ENCODE peak calls at places on chromosomes 13 and 19, in eight cellular contexts. K, F, D, C, L, V, Q and X are unnamed samples.
A peak's percentile ranks its signal among the peaks of the same experiment; 100 is the strongest.

GRCh38 chr19:22832031-22832762 is at the start of gene ZNF723:
- DNase-seq in K (no peak), F (no peak), D (no peak), C (no peak), L (no peak), V (no peak), Q (no peak), X (no peak)

GRCh38 chr19:43518051-43518450 is 8.9 kb downstream of the ETHE1 start:
- DNase-seq in K (no peak), F (no peak), D (no peak), C (no peak), L (peak; percentile 55), V (no peak), Q (no peak), X (no peak)

GRCh38 chr13:94609196-94609595 is 7.5 kb downstream of the GPR180 start:
- DNase-seq in K (no peak), F (no peak), D (no peak), C (no peak), L (no peak), V (no peak), Q (no peak), X (no peak)

GRCh38 chr13:22828081-22828480 is 352.7 kb upstream of the SGCG start:
- DNase-seq in K (no peak), F (no peak), D (no peak), C (peak; percentile 2), L (peak; percentile 76), V (no peak), Q (no peak), X (no peak)

GRCh38 chr13:40016953-40017660 is 361.6 kb downstream of the COG6 start:
- DNase-seq in K (no peak), F (no peak), D (no peak), C (no peak), L (no peak), V (no peak), Q (no peak), X (no peak)

GRCh38 chr13:81409284-81409683 is 1068.4 kb upstream of the SPRY2 start:
- DNase-seq in K (no peak), F (no peak), D (no peak), C (no peak), L (peak; percentile 20), V (no peak), Q (no peak), X (no peak)

GRCh38 chr13:90839061-90839460 is 508.4 kb upstream of the MIR17HG start:
- DNase-seq in K (no peak), F (no peak), D (no peak), C (no peak), L (peak; percentile 70), V (no peak), Q (no peak), X (no peak)

GRCh38 chr13:104326523-104326922 is 1260.3 kb upstream of the SLC10A2 start:
- DNase-seq in K (no peak), F (no peak), D (no peak), C (no peak), L (no peak), V (no peak), Q (no peak), X (no peak)

GRCh38 chr19:18021121-18021755 is 13.3 kb downstream of the ARRDC2 start:
- DNase-seq in K (peak; percentile 75), F (peak; percentile 95), D (no peak), C (peak; percentile 88), L (peak; percentile 67), V (peak; percentile 78), Q (no peak), X (peak; percentile 91)

GRCh38 chr19:7595466-7596133 is at the start of gene CAMSAP3:
- DNase-seq in K (no peak), F (no peak), D (peak; percentile 77), C (no peak), L (no peak), V (no peak), Q (peak; percentile 83), X (no peak)

GRCh38 chr19:43555185-43555770 is 20.0 kb downstream of the XRCC1 start:
- DNase-seq in K (no peak), F (no peak), D (peak; percentile 84), C (peak; percentile 66), L (peak; percentile 61), V (peak; percentile 77), Q (peak; percentile 71), X (peak; percentile 68)

GRCh38 chr13:41452462-41452861 is 4.9 kb upstream of the RGCC start:
- DNase-seq in K (no peak), F (no peak), D (no peak), C (no peak), L (no peak), V (no peak), Q (no peak), X (no peak)

GRCh38 chr19:52351512-52351911 is 15.5 kb downstream of the ZNF610 start:
- DNase-seq in K (no peak), F (no peak), D (no peak), C (no peak), L (no peak), V (no peak), Q (peak; percentile 43), X (no peak)

GRCh38 chr19:41546386-41546789 is 29.6 kb upstream of the CEACAM21 start:
- DNase-seq in K (no peak), F (no peak), D (no peak), C (no peak), L (no peak), V (no peak), Q (no peak), X (no peak)

GRCh38 chr19:19120308-19121156 is 17.7 kb downstream of the TMEM161A start:
- DNase-seq in K (no peak), F (no peak), D (peak; percentile 81), C (peak; percentile 62), L (peak; percentile 28), V (peak; percentile 46), Q (peak; percentile 95), X (peak; percentile 78)

GRCh38 chr13:100517706-100518105 is 70.9 kb downstream of the GGACT start:
- DNase-seq in K (no peak), F (no peak), D (no peak), C (no peak), L (no peak), V (no peak), Q (no peak), X (no peak)

GRCh38 chr13:46491641-46492040 is 61.3 kb upstream of the LRCH1 start:
- DNase-seq in K (no peak), F (no peak), D (no peak), C (no peak), L (no peak), V (no peak), Q (no peak), X (no peak)
- H3K4me3 ChIP-seq in K (no peak overlapping the region), F (no peak overlapping the region), D (no peak overlapping the region), C (no peak overlapping the region), L (no peak overlapping the region), V (no peak overlapping the region), Q (no peak overlapping the region), X (no peak overlapping the region)

GRCh38 chr13:109165417-109165904 is 536.0 kb downstream of the MYO16 start:
- DNase-seq in K (no peak), F (no peak), D (no peak), C (no peak), L (no peak), V (no peak), Q (no peak), X (no peak)
- TF ChIP-seq CTCF in K (no peak), F (no peak), D (no peak), C (no peak), L (no peak), V (no peak), Q (no peak), X (no peak)

DNA sequence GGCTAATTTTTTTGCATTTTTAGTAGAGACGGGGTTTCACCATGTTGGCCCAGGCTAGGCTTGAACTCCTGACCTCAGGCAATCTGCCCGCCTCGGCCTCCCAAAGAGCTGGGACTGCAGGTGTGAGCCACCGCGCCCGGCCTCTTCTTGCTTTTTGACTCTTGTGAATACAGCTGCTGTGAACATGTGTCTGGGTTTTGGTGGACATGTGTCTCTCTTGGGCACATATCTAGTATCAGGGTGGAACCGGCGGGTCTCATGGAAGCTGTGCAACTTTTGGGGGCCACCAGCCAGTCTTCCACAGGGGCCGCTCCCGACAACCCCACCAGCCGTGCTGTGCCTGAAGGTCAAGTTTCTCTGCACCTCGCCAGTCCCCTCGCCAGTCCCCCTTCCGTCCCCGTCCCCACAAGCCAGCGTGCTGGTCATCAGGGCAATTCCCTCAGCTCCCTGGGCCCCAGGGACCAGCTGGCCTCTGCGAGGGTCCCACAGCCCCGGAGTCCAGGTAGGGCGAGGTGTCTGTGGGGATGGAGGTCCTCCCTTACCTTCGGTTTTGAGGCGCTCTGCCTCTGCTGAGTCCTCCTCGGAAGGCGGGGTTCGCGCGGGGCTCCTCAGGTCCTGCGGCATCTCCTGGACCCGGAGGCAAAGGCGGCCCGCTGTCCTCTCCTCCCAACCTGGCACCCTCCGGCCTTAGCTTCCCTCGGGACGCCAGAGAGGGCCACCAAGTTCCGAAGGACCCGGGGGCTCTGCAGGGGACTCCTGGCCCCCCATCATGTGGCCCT is 16.3 kb downstream of the SGTA start:
- DNase-seq in K (no peak), F (no peak), D (no peak), C (no peak), L (no peak), V (no peak), Q (no peak), X (no peak)
- H3K36me3 ChIP-seq in K (peaks cover 67% of the 10 kb centered on the region), F (peaks cover 71% of the 10 kb centered on the region), D (peaks cover 85% of the 10 kb centered on the region), C (peaks cover 53% of the 10 kb centered on the region), L (peaks cover 34% of the 10 kb centered on the region), V (peaks cover 10% of the 10 kb centered on the region), Q (peaks cover 31% of the 10 kb centered on the region), X (peaks cover 44% of the 10 kb centered on the region)

GRCh38 chr19:54530866-54531265 is 28.2 kb downstream of the LAIR2 start:
- DNase-seq in K (no peak), F (no peak), D (no peak), C (no peak), L (no peak), V (no peak), Q (no peak), X (no peak)

GRCh38 chr19:54525636-54526035 is 23.0 kb downstream of the LAIR2 start:
- DNase-seq in K (no peak), F (no peak), D (no peak), C (no peak), L (no peak), V (no peak), Q (no peak), X (no peak)

GRCh38 chr19:54523403-54523802 is 20.8 kb downstream of the LAIR2 start:
- DNase-seq in K (no peak), F (no peak), D (no peak), C (peak; percentile 39), L (peak; percentile 52), V (no peak), Q (no peak), X (peak; percentile 3)

GRCh38 chr19:54521860-54522513 is 19.4 kb downstream of the LAIR2 start:
- DNase-seq in K (no peak), F (no peak), D (no peak), C (no peak), L (no peak), V (no peak), Q (no peak), X (no peak)

GRCh38 chr19:54526972-54527371 is 24.3 kb downstream of the LAIR2 start:
- DNase-seq in K (no peak), F (no peak), D (no peak), C (no peak), L (no peak), V (no peak), Q (no peak), X (no peak)
- H3K4me3 ChIP-seq in K (no peak overlapping the region), F (no peak overlapping the region), D (no peak overlapping the region), C (no peak overlapping the region), L (no peak overlapping the region), V (no peak overlapping the region), Q (no peak overlapping the region), X (no peak overlapping the region)

GRCh38 chr19:37691881-37692504 is 27.6 kb downstream of the ZNF607 start:
- DNase-seq in K (peak; percentile 42), F (peak; percentile 93), D (peak; percentile 89), C (peak; percentile 80), L (peak; percentile 48), V (peak; percentile 61), Q (peak; percentile 93), X (peak; percentile 83)
- TF ChIP-seq CTCF in K (peak; percentile 5), F (no peak), D (peak; percentile 11), C (peak; percentile 6), L (no peak), V (no peak), Q (no peak), X (peak; percentile 16)